ENCODE peak calls at places on chromosome 14, in nine cellular contexts. One of them, this sample, is unnamed.

GRCh38 chr14:94638330-94638729 is 26.1 kb downstream of the SERPINA3 start:
- DNase-seq in lower leg skin: peak; percentile 29
- DNase-seq in IMR-90: peak; percentile 11
- DNase-seq in GM12891: no peak
- DNase-seq in prostate gland: no peak
- DNase-seq in right lobe of liver: peak; percentile 38
- DNase-seq in A549: no peak
- DNase-seq in H1: no peak
- DNase-seq in spleen: no peak
- DNase-seq in this sample: peak; percentile 18

GRCh38 chr14:100192250-100192671 is 32.8 kb upstream of the DEGS2 start:
- DNase-seq in lower leg skin: peak; percentile 89
- DNase-seq in IMR-90: no peak
- DNase-seq in GM12891: no peak
- DNase-seq in prostate gland: no peak
- DNase-seq in right lobe of liver: no peak
- DNase-seq in A549: no peak
- DNase-seq in H1: no peak
- DNase-seq in spleen: peak; percentile 89
- DNase-seq in this sample: peak; percentile 75

GRCh38 chr14:57712101-57712500 is 153.8 kb downstream of the SLC35F4 start:
- DNase-seq in lower leg skin: no peak
- DNase-seq in IMR-90: no peak
- DNase-seq in GM12891: no peak
- DNase-seq in prostate gland: no peak
- DNase-seq in right lobe of liver: no peak
- DNase-seq in A549: no peak
- DNase-seq in H1: no peak
- DNase-seq in spleen: no peak
- DNase-seq in this sample: no peak

GRCh38 chr14:74491952-74492351 is 1.2 kb downstream of the NPC2 start:
- DNase-seq in lower leg skin: no peak
- DNase-seq in IMR-90: peak; percentile 40
- DNase-seq in GM12891: no peak
- DNase-seq in prostate gland: no peak
- DNase-seq in right lobe of liver: no peak
- DNase-seq in A549: peak; percentile 59
- DNase-seq in H1: no peak
- DNase-seq in spleen: no peak
- DNase-seq in this sample: no peak

GRCh38 chr14:24251880-24252288 is 9.5 kb upstream of the TINF2 start:
- DNase-seq in lower leg skin: no peak
- DNase-seq in IMR-90: peak; percentile 67
- DNase-seq in GM12891: no peak
- DNase-seq in prostate gland: no peak
- DNase-seq in right lobe of liver: no peak
- DNase-seq in A549: no peak
- DNase-seq in H1: no peak
- DNase-seq in spleen: no peak
- DNase-seq in this sample: no peak

GRCh38 chr14:105092912-105093425 is 27.7 kb upstream of the GPR132 start:
- DNase-seq in lower leg skin: peak; percentile 90
- DNase-seq in IMR-90: peak; percentile 58
- DNase-seq in GM12891: peak; percentile 70
- DNase-seq in prostate gland: peak; percentile 73
- DNase-seq in right lobe of liver: no peak
- DNase-seq in A549: peak; percentile 85
- DNase-seq in H1: no peak
- DNase-seq in spleen: peak; percentile 92
- DNase-seq in this sample: peak; percentile 76

GRCh38 chr14:101733211-101733610 is 28.3 kb upstream of the PPP2R5C start:
- DNase-seq in lower leg skin: no peak
- DNase-seq in IMR-90: peak; percentile 48
- DNase-seq in GM12891: no peak
- DNase-seq in prostate gland: no peak
- DNase-seq in right lobe of liver: no peak
- DNase-seq in A549: no peak
- DNase-seq in H1: no peak
- DNase-seq in spleen: no peak
- DNase-seq in this sample: peak; percentile 40

GRCh38 chr14:47675489-47676300 is at the start of gene MDGA2:
- DNase-seq in lower leg skin: no peak
- DNase-seq in IMR-90: no peak
- DNase-seq in GM12891: peak; percentile 20
- DNase-seq in prostate gland: no peak
- DNase-seq in right lobe of liver: no peak
- DNase-seq in A549: peak; percentile 27
- DNase-seq in H1: peak; percentile 54
- DNase-seq in spleen: peak; percentile 66
- DNase-seq in this sample: no peak

GRCh38 chr14:86954623-86955022 is 1038.4 kb downstream of the GALC start:
- DNase-seq in lower leg skin: no peak
- DNase-seq in IMR-90: no peak
- DNase-seq in GM12891: no peak
- DNase-seq in prostate gland: no peak
- DNase-seq in right lobe of liver: no peak
- DNase-seq in A549: no peak
- DNase-seq in H1: no peak
- DNase-seq in spleen: no peak
- DNase-seq in this sample: no peak

GRCh38 chr14:89578048-89578619 is 161.1 kb upstream of the FOXN3 start:
- DNase-seq in lower leg skin: no peak
- DNase-seq in IMR-90: peak; percentile 71
- DNase-seq in GM12891: no peak
- DNase-seq in prostate gland: no peak
- DNase-seq in right lobe of liver: no peak
- DNase-seq in A549: no peak
- DNase-seq in H1: no peak
- DNase-seq in spleen: no peak
- DNase-seq in this sample: no peak

GRCh38 chr14:58737511-58737910 is 99.7 kb downstream of the DACT1 start:
- DNase-seq in lower leg skin: no peak
- DNase-seq in IMR-90: no peak
- DNase-seq in GM12891: no peak
- DNase-seq in prostate gland: no peak
- DNase-seq in right lobe of liver: no peak
- DNase-seq in A549: no peak
- DNase-seq in H1: no peak
- DNase-seq in spleen: no peak
- DNase-seq in this sample: no peak

GRCh38 chr14:96502621-96503251 is 554 bp downstream of the PAPOLA start:
- DNase-seq in lower leg skin: peak; percentile 90
- DNase-seq in IMR-90: peak; percentile 13
- DNase-seq in GM12891: peak; percentile 52
- DNase-seq in prostate gland: peak; percentile 38
- DNase-seq in right lobe of liver: peak; percentile 70
- DNase-seq in A549: peak; percentile 41
- DNase-seq in H1: no peak
- DNase-seq in spleen: peak; percentile 94
- DNase-seq in this sample: peak; percentile 82

GRCh38 chr14:24425704-24426103 is 3.8 kb downstream of the CBLN3 start:
- DNase-seq in lower leg skin: no peak
- DNase-seq in IMR-90: peak; percentile 83
- DNase-seq in GM12891: no peak
- DNase-seq in prostate gland: no peak
- DNase-seq in right lobe of liver: no peak
- DNase-seq in A549: peak; percentile 46
- DNase-seq in H1: no peak
- DNase-seq in spleen: no peak
- DNase-seq in this sample: no peak

GRCh38 chr14:77120771-77121743 is 20.5 kb downstream of the ZDHHC22 start:
- DNase-seq in lower leg skin: no peak
- DNase-seq in IMR-90: no peak
- DNase-seq in GM12891: no peak
- DNase-seq in prostate gland: no peak
- DNase-seq in right lobe of liver: peak; percentile 11
- DNase-seq in A549: no peak
- DNase-seq in H1: no peak
- DNase-seq in spleen: peak; percentile 79
- DNase-seq in this sample: no peak

GRCh38 chr14:60183724-60184596 is 18.8 kb upstream of the DHRS7 start:
- DNase-seq in lower leg skin: no peak
- DNase-seq in IMR-90: peak; percentile 77
- DNase-seq in GM12891: no peak
- DNase-seq in prostate gland: no peak
- DNase-seq in right lobe of liver: no peak
- DNase-seq in A549: peak; percentile 61
- DNase-seq in H1: no peak
- DNase-seq in spleen: no peak
- DNase-seq in this sample: no peak

GRCh38 chr14:35883677-35884293 is 57.6 kb downstream of the BRMS1L start:
- DNase-seq in lower leg skin: no peak
- DNase-seq in IMR-90: peak; percentile 18
- DNase-seq in GM12891: no peak
- DNase-seq in prostate gland: no peak
- DNase-seq in right lobe of liver: no peak
- DNase-seq in A549: peak; percentile 43
- DNase-seq in H1: no peak
- DNase-seq in spleen: no peak
- DNase-seq in this sample: no peak

GRCh38 chr14:91884664-91885063 is 17.3 kb upstream of the TC2N start:
- DNase-seq in lower leg skin: no peak
- DNase-seq in IMR-90: no peak
- DNase-seq in GM12891: no peak
- DNase-seq in prostate gland: no peak
- DNase-seq in right lobe of liver: no peak
- DNase-seq in A549: no peak
- DNase-seq in H1: no peak
- DNase-seq in spleen: no peak
- DNase-seq in this sample: no peak

GRCh38 chr14:37172024-37172869 is at the start of gene SLC25A21:
- DNase-seq in lower leg skin: peak; percentile 93
- DNase-seq in IMR-90: peak; percentile 82
- DNase-seq in GM12891: no peak
- DNase-seq in prostate gland: peak; percentile 72
- DNase-seq in right lobe of liver: peak; percentile 77
- DNase-seq in A549: peak; percentile 91
- DNase-seq in H1: peak; percentile 61
- DNase-seq in spleen: peak; percentile 77
- DNase-seq in this sample: peak; percentile 84
- TF ChIP-seq POLR2A in lower leg skin: no peak
- TF ChIP-seq POLR2A in IMR-90: peak; percentile 76
- TF ChIP-seq POLR2A in GM12891: no peak
- TF ChIP-seq POLR2A in prostate gland: peak; percentile 47
- TF ChIP-seq POLR2A in right lobe of liver: peak; percentile 39
- TF ChIP-seq POLR2A in A549: peak; percentile 84
- TF ChIP-seq POLR2A in H1: peak; percentile 82
- TF ChIP-seq POLR2A in spleen: no peak
- TF ChIP-seq POLR2A in this sample: no peak

GRCh38 chr14:81931828-81932227 is 398.2 kb upstream of the SEL1L start:
- DNase-seq in lower leg skin: no peak
- DNase-seq in IMR-90: no peak
- DNase-seq in GM12891: no peak
- DNase-seq in prostate gland: no peak
- DNase-seq in right lobe of liver: no peak
- DNase-seq in A549: no peak
- DNase-seq in H1: no peak
- DNase-seq in spleen: no peak
- DNase-seq in this sample: no peak
- TF ChIP-seq POLR2A in lower leg skin: no peak
- TF ChIP-seq POLR2A in IMR-90: no peak
- TF ChIP-seq POLR2A in GM12891: no peak
- TF ChIP-seq POLR2A in prostate gland: no peak
- TF ChIP-seq POLR2A in right lobe of liver: no peak
- TF ChIP-seq POLR2A in A549: no peak
- TF ChIP-seq POLR2A in H1: no peak
- TF ChIP-seq POLR2A in spleen: no peak
- TF ChIP-seq POLR2A in this sample: no peak

GRCh38 chr14:20661197-20661596 is 19.7 kb upstream of the OR6S1 start:
- DNase-seq in lower leg skin: no peak
- DNase-seq in IMR-90: no peak
- DNase-seq in GM12891: no peak
- DNase-seq in prostate gland: no peak
- DNase-seq in right lobe of liver: no peak
- DNase-seq in A549: no peak
- DNase-seq in H1: no peak
- DNase-seq in spleen: no peak
- DNase-seq in this sample: no peak

GRCh38 chr14:20659813-20660395 is 18.4 kb upstream of the OR6S1 start:
- DNase-seq in lower leg skin: no peak
- DNase-seq in IMR-90: no peak
- DNase-seq in GM12891: no peak
- DNase-seq in prostate gland: no peak
- DNase-seq in right lobe of liver: no peak
- DNase-seq in A549: peak; percentile 33
- DNase-seq in H1: no peak
- DNase-seq in spleen: peak; percentile 64
- DNase-seq in this sample: no peak

GRCh38 chr14:20667957-20668356 is 16.4 kb upstream of the RNASE4 start:
- DNase-seq in lower leg skin: no peak
- DNase-seq in IMR-90: no peak
- DNase-seq in GM12891: peak; percentile 42
- DNase-seq in prostate gland: no peak
- DNase-seq in right lobe of liver: no peak
- DNase-seq in A549: no peak
- DNase-seq in H1: no peak
- DNase-seq in spleen: no peak
- DNase-seq in this sample: no peak

GRCh38 chr14:20658246-20658645 is 16.8 kb upstream of the OR6S1 start:
- DNase-seq in lower leg skin: no peak
- DNase-seq in IMR-90: no peak
- DNase-seq in GM12891: no peak
- DNase-seq in prostate gland: no peak
- DNase-seq in right lobe of liver: no peak
- DNase-seq in A549: no peak
- DNase-seq in H1: no peak
- DNase-seq in spleen: peak; percentile 45
- DNase-seq in this sample: no peak

GRCh38 chr14:20662968-20663731 is 21.2 kb upstream of the RNASE4 start:
- DNase-seq in lower leg skin: peak; percentile 90
- DNase-seq in IMR-90: peak; percentile 55
- DNase-seq in GM12891: peak; percentile 52
- DNase-seq in prostate gland: peak; percentile 48
- DNase-seq in right lobe of liver: peak; percentile 75
- DNase-seq in A549: peak; percentile 99
- DNase-seq in H1: peak; percentile 96
- DNase-seq in spleen: peak; percentile 90
- DNase-seq in this sample: no peak
- TF ChIP-seq POLR2A in lower leg skin: no peak
- TF ChIP-seq POLR2A in IMR-90: no peak
- TF ChIP-seq POLR2A in GM12891: no peak
- TF ChIP-seq POLR2A in prostate gland: no peak
- TF ChIP-seq POLR2A in right lobe of liver: no peak
- TF ChIP-seq POLR2A in A549: no peak
- TF ChIP-seq POLR2A in H1: no peak
- TF ChIP-seq POLR2A in spleen: no peak
- TF ChIP-seq POLR2A in this sample: no peak

GRCh38 chr14:71320734-71321555 is 413.7 kb downstream of the PCNX1 start:
- DNase-seq in lower leg skin: peak; percentile 91
- DNase-seq in IMR-90: peak; percentile 69
- DNase-seq in GM12891: peak; percentile 41
- DNase-seq in prostate gland: peak; percentile 37
- DNase-seq in right lobe of liver: peak; percentile 71
- DNase-seq in A549: peak; percentile 57
- DNase-seq in H1: no peak
- DNase-seq in spleen: peak; percentile 94
- DNase-seq in this sample: peak; percentile 69
- TF ChIP-seq POLR2A in lower leg skin: no peak
- TF ChIP-seq POLR2A in IMR-90: peak; percentile 36
- TF ChIP-seq POLR2A in GM12891: no peak
- TF ChIP-seq POLR2A in prostate gland: peak; percentile 41
- TF ChIP-seq POLR2A in right lobe of liver: peak; percentile 63
- TF ChIP-seq POLR2A in A549: no peak
- TF ChIP-seq POLR2A in H1: peak; percentile 3
- TF ChIP-seq POLR2A in spleen: peak; percentile 4
- TF ChIP-seq POLR2A in this sample: no peak

This sample was measured in suprapubic skin.